ENCODE peak calls at places on chromosomes 12 and 14, in four cellular contexts. One of them, this sample, is unnamed.

GRCh38 chr14:35254736-35255135 is 37.4 kb upstream of the PSMA6 start:
- DNase-seq in SK-N-SH: no peak
- DNase-seq in HepG2: no peak
- DNase-seq in K562: no peak
- DNase-seq in this sample: peak

GRCh38 chr12:106769078-106769477 is 5.4 kb upstream of the RIC8B start:
- DNase-seq in HepG2: peak
- DNase-seq in K562: no peak
- DNase-seq in SK-N-SH: no peak
- DNase-seq in this sample: no peak

GRCh38 chr12:74401966-74402365 is 135.7 kb upstream of the ATXN7L3B start:
- DNase-seq in K562: no peak
- DNase-seq in HepG2: no peak
- DNase-seq in SK-N-SH: no peak
- DNase-seq in this sample: no peak

GRCh38 chr12:120321382-120322202 is 6.0 kb downstream of the PLA2G1B start:
- DNase-seq in SK-N-SH: no peak
- DNase-seq in HepG2: peak
- DNase-seq in K562: no peak
- DNase-seq in this sample: no peak

GRCh38 chr14:53016919-53017318 is 66.1 kb upstream of the FERMT2 start:
- DNase-seq in SK-N-SH: no peak
- DNase-seq in HepG2: no peak
- DNase-seq in K562: no peak
- DNase-seq in this sample: no peak

GRCh38 chr12:112309797-112310196 is 72.4 kb downstream of the HECTD4 start:
- DNase-seq in SK-N-SH: no peak
- DNase-seq in HepG2: no peak
- DNase-seq in K562: no peak
- DNase-seq in this sample: no peak

GRCh38 chr12:31896514-31897039 is 62.6 kb upstream of the RESF1 start:
- DNase-seq in HepG2: no peak
- DNase-seq in K562: peak
- DNase-seq in SK-N-SH: no peak
- DNase-seq in this sample: peak

GRCh38 chr12:109140560-109140959 is 24.2 kb downstream of the ACACB start:
- DNase-seq in SK-N-SH: no peak
- DNase-seq in HepG2: no peak
- DNase-seq in K562: no peak
- DNase-seq in this sample: no peak

GRCh38 chr12:9211687-9212086 is 3.5 kb upstream of the PZP start:
- DNase-seq in SK-N-SH: no peak
- DNase-seq in HepG2: no peak
- DNase-seq in K562: no peak
- DNase-seq in this sample: no peak

GRCh38 chr12:12022306-12022931 is 48.3 kb upstream of the BCL2L14 start:
- DNase-seq in K562: no peak
- DNase-seq in SK-N-SH: no peak
- DNase-seq in HepG2: no peak
- DNase-seq in this sample: no peak

GRCh38 chr14:37697489-37698121 is 102.2 kb downstream of the TTC6 start:
- DNase-seq in SK-N-SH: no peak
- DNase-seq in K562: no peak
- DNase-seq in HepG2: peak
- DNase-seq in this sample: no peak

GRCh38 chr12:57845478-57846284 is 848 bp downstream of the CTDSP2 start:
- DNase-seq in SK-N-SH: peak
- DNase-seq in K562: peak
- DNase-seq in HepG2: peak
- DNase-seq in this sample: no peak

GRCh38 chr12:129531004-129531403 is 372.8 kb downstream of the TMEM132D start:
- DNase-seq in K562: no peak
- DNase-seq in HepG2: peak
- DNase-seq in SK-N-SH: no peak
- DNase-seq in this sample: no peak

GRCh38 chr14:20489093-20489994 is 16.0 kb upstream of the RNASE10 start:
- DNase-seq in HepG2: peak
- DNase-seq in K562: no peak
- DNase-seq in SK-N-SH: no peak
- DNase-seq in this sample: peak

GRCh38 chr14:89617471-89618291 is 200.6 kb upstream of the FOXN3 start:
- DNase-seq in SK-N-SH: peak
- DNase-seq in K562: no peak
- DNase-seq in HepG2: peak
- DNase-seq in this sample: no peak

GRCh38 chr12:6779667-6780459 is 7.5 kb downstream of the LAG3 start:
- DNase-seq in SK-N-SH: no peak
- DNase-seq in K562: no peak
- DNase-seq in HepG2: peak
- DNase-seq in this sample: no peak

DNA sequence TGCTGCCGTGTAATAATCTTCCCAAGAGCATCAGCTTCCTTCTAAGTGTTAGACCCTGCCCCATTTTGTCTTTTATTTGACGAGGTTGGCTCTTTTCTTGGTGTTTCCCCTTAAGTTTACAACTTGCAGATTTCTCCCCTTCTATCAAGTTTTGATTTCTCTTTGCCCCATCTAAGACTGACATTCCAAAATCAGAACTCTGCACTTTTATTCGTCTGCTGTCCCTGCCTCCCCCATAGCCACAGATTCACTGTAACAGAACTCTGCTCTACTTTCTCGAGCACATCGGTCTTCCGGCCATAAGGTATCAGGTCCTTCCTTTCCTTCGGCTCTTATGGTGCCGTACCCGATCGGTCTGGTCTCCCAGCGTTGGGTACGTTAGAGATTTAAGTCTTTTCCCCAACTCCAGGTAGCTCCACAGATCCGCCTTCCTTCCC is 563 bp downstream of the DCP1B start:
- DNase-seq in SK-N-SH: no peak
- DNase-seq in HepG2: no peak
- DNase-seq in K562: no peak
- DNase-seq in this sample: no peak
- TF ChIP-seq NFIC in SK-N-SH: no peak
- TF ChIP-seq NFIC in HepG2: no peak
- TF ChIP-seq NFIC in K562: no peak
- TF ChIP-seq NFIC in this sample: no peak

GRCh38 chr14:105818712-105819005 is 292.3 kb downstream of the TMEM121 start:
- DNase-seq in SK-N-SH: peak
- DNase-seq in HepG2: no peak
- DNase-seq in K562: no peak
- DNase-seq in this sample: no peak

DNA sequence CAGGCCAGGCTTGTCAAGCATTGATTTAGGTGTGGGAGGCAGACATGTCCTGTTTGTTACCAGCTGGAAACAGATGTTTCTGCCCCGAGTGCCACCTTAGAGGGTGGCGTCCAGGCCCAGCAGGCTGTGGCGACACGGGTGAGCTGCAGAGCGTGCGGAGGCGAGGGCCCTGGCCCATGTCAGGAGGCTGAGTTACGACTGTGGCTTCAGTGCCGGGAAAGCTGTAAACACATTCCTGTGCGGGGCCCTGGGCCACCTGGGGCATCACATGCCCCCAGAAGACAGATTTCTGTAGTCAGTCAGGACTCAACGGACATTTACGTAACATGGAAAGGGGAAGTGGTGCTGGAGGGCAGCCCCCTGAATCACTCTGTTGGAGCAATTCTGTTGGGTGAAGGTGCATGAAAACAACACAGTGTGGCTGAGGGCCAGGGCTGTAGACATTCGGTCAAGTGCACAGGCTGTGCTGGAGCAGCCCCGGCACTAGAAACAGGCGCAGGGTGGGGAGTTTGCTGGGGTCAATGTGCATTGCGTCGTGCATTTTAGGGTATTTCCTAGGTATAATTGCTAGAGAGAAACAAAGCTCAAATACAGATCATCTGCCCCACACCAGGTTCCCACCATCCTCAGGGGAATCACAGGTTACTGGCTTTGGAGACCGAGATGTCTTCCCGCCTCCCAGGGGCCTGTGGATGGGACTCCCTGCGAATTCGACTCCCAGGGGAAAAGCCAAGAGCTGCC is 291.8 kb downstream of the TMEM121 start:
- DNase-seq in HepG2: no peak
- DNase-seq in K562: no peak
- DNase-seq in SK-N-SH: no peak
- DNase-seq in this sample: peak
- TF ChIP-seq NFIC in HepG2: no peak
- TF ChIP-seq NFIC in K562: no peak
- TF ChIP-seq NFIC in SK-N-SH: no peak
- TF ChIP-seq NFIC in this sample: no peak

DNA sequence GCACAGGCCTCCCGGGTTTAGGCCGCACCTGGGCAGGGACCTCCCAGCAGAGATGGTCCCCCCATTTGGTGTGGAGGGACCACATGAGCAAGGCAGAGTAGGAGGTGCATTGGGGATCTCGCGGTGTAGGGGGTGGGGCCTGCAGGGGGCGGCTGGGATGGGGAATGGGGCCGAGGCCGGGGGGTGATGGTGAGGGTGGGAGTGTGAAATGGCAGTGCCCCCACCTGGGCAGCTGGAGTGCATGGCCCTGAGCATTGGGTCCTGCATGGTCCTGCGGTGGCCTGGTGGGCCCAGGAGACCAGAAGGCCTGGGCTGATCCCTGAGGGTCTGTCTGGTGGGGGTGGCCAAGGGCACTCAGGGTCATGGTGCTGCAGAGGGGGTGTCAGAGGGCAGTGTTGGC is 111.8 kb downstream of the KIF26A start:
- DNase-seq in K562: no peak
- DNase-seq in HepG2: no peak
- DNase-seq in SK-N-SH: no peak
- DNase-seq in this sample: no peak
- TF ChIP-seq NFIC in K562: no peak
- TF ChIP-seq NFIC in HepG2: no peak
- TF ChIP-seq NFIC in SK-N-SH: no peak
- TF ChIP-seq NFIC in this sample: no peak

DNA sequence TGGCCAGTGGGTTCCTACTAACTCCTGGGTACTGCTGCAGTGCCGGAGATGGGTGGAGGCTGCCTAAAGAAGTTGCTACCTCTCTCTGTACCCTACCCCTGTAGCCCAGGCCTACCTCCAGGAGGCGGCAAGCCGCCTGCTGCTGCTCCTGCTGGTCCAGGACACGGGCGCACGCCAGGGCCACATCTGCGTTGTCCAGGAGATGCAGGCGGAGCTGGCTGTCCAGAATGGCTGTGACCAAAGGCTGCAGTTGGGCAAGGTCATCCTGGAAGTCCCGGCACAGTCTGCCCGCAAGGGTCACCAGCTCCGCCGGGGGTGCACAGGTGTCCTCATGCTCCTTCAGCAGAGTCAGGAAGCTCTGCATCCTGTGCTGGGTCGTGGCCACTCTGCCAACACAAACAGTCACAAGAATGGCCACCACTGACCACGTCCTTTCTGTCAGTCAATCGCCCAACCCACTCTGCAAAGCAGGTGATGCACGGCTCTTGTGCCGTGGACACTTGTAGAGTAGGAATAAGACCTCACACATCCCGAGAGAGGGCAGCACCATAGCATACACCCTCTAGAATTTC is 1.6 kb downstream of the ANHX start:
- DNase-seq in K562: no peak
- DNase-seq in HepG2: no peak
- DNase-seq in SK-N-SH: no peak
- DNase-seq in this sample: no peak
- TF ChIP-seq NFIC in K562: no peak
- TF ChIP-seq NFIC in HepG2: no peak
- TF ChIP-seq NFIC in SK-N-SH: no peak
- TF ChIP-seq NFIC in this sample: no peak

GRCh38 chr14:106372870-106373657 is 846.7 kb downstream of the TMEM121 start:
- DNase-seq in SK-N-SH: peak
- DNase-seq in K562: peak
- DNase-seq in HepG2: peak
- DNase-seq in this sample: no peak
- TF ChIP-seq NFIC in SK-N-SH: no peak
- TF ChIP-seq NFIC in K562: no peak
- TF ChIP-seq NFIC in HepG2: no peak
- TF ChIP-seq NFIC in this sample: no peak

GRCh38 chr12:131754184-131754583 is 43.3 kb downstream of the SFSWAP start:
- DNase-seq in HepG2: no peak
- DNase-seq in SK-N-SH: no peak
- DNase-seq in K562: no peak
- DNase-seq in this sample: no peak

GRCh38 chr12:131753757-131754156 is 42.9 kb downstream of the SFSWAP start:
- DNase-seq in SK-N-SH: no peak
- DNase-seq in K562: no peak
- DNase-seq in HepG2: no peak
- DNase-seq in this sample: no peak

GRCh38 chr12:131752457-131752856 is 41.6 kb downstream of the SFSWAP start:
- DNase-seq in SK-N-SH: no peak
- DNase-seq in HepG2: no peak
- DNase-seq in K562: no peak
- DNase-seq in this sample: no peak

GRCh38 chr12:131751335-131751734 is 40.4 kb downstream of the SFSWAP start:
- DNase-seq in HepG2: no peak
- DNase-seq in SK-N-SH: peak
- DNase-seq in K562: no peak
- DNase-seq in this sample: no peak

GRCh38 chr12:131753041-131753440 is 42.2 kb downstream of the SFSWAP start:
- DNase-seq in SK-N-SH: no peak
- DNase-seq in HepG2: no peak
- DNase-seq in K562: no peak
- DNase-seq in this sample: no peak
- TF ChIP-seq NFIC in SK-N-SH: no peak
- TF ChIP-seq NFIC in HepG2: no peak
- TF ChIP-seq NFIC in K562: no peak
- TF ChIP-seq NFIC in this sample: no peak

DNA sequence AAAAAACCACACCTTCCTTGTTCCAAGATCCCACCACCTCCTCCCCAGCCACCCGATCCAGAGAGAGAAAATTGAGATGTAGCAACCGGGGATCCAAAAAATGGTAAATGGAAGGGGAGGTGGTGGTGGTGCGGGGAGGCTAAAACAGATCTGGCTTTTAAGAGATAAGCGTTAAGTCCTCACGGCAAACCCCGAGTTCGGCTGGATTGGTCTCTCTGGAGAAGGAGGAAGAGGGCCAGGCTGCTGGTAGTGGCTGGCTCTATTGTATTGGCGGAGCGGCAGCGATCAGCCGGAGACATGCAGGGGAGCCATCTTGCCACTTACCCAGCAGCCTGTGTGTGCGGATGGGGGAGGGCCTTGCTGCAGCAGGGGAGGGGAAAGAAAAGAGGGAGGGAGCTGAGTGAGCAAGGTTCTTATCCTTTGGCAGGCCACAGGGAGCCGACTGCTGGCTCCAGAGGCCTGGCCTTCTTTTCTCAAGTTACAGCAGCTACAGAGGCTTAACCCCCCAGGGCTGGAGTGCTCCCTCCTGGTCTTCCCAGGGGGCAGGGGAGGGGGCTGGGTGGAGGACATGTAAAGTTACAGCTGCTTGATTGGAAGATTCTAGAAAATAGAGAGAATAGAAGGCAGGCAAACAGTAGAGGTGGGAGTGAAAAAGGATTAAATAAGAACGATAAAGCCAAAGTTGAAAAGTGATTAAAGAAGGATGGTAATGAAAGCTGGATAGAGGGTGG is 14.1 kb upstream of the CDH24 start:
- DNase-seq in SK-N-SH: peak
- DNase-seq in HepG2: peak
- DNase-seq in K562: peak
- DNase-seq in this sample: peak
- TF ChIP-seq NFIC in SK-N-SH: no peak
- TF ChIP-seq NFIC in HepG2: peak
- TF ChIP-seq NFIC in K562: peak
- TF ChIP-seq NFIC in this sample: peak

GRCh38 chr12:54021432-54022013 is 6.7 kb upstream of the HOXC6 start:
- DNase-seq in HepG2: no peak
- DNase-seq in K562: no peak
- DNase-seq in SK-N-SH: no peak
- DNase-seq in this sample: no peak
- TF ChIP-seq NFIC in HepG2: no peak
- TF ChIP-seq NFIC in K562: no peak
- TF ChIP-seq NFIC in SK-N-SH: no peak
- TF ChIP-seq NFIC in this sample: no peak

GRCh38 chr14:68677476-68677875 is 115.4 kb downstream of the ZFP36L1 start:
- DNase-seq in K562: no peak
- DNase-seq in SK-N-SH: no peak
- DNase-seq in HepG2: no peak
- DNase-seq in this sample: no peak
- TF ChIP-seq NFIC in K562: peak
- TF ChIP-seq NFIC in SK-N-SH: no peak
- TF ChIP-seq NFIC in HepG2: no peak
- TF ChIP-seq NFIC in this sample: no peak

This sample was measured in GM12878.